ENCODE peak calls at places on chromosomes 1 and 21, in seven cellular contexts. O is transverse colon, E is cardiac fibroblast, G is uterus, P is adipocyte, K is GM12864, X is AG10803. L is an unnamed sample.

GRCh38 chr1:114154146-114154962 is 685 bp upstream of the SYT6 start:
- DNase-seq in O (no peak), E (peak), G (no peak), P (peak), K (no peak), X (peak), L (no peak)

GRCh38 chr1:240965581-240966091 is 353.7 kb upstream of the GREM2 start:
- DNase-seq in O (no peak), E (no peak), G (no peak), P (no peak), K (no peak), X (no peak), L (no peak)

GRCh38 chr1:37765937-37766664 is 1.2 kb upstream of the EPHA10 start:
- DNase-seq in O (no peak), E (no peak), G (no peak), P (no peak), K (no peak), X (no peak), L (no peak)

GRCh38 chr1:165525708-165526107 is 18.1 kb upstream of the LRRC52 start:
- DNase-seq in O (no peak), E (no peak), G (no peak), P (no peak), K (no peak), X (no peak), L (no peak)

GRCh38 chr1:7646981-7647901 is 123.9 kb upstream of the VAMP3 start:
- DNase-seq in O (peak), E (peak), G (peak), P (peak), K (no peak), X (peak), L (no peak)

GRCh38 chr1:71210746-71211145 is 129.9 kb upstream of the ZRANB2 start:
- DNase-seq in O (no peak), E (no peak), G (no peak), P (no peak), K (no peak), X (peak), L (no peak)

GRCh38 chr1:63893976-63894375 is 120.2 kb downstream of the ROR1 start:
- DNase-seq in O (no peak), E (no peak), G (no peak), P (no peak), K (no peak), X (no peak), L (no peak)

GRCh38 chr1:115543247-115543646 is 98.5 kb upstream of the VANGL1 start:
- DNase-seq in O (no peak), E (no peak), G (no peak), P (no peak), K (no peak), X (no peak), L (no peak)

GRCh38 chr1:103084176-103084575 is 24.1 kb downstream of the COL11A1 start:
- DNase-seq in O (no peak), E (no peak), G (no peak), P (no peak), K (no peak), X (no peak), L (peak)

GRCh38 chr1:31368611-31369107 is 4.2 kb downstream of the FABP3 start:
- DNase-seq in O (no peak), E (no peak), G (peak), P (no peak), K (no peak), X (no peak), L (no peak)

GRCh38 chr1:209884249-209884648 is 53.8 kb upstream of the SYT14 start:
- DNase-seq in O (no peak), E (no peak), G (no peak), P (peak), K (no peak), X (peak), L (no peak)

GRCh38 chr1:99648107-99648506 is 2.2 kb downstream of the PALMD start:
- DNase-seq in O (no peak), E (peak), G (no peak), P (no peak), K (no peak), X (no peak), L (no peak)

GRCh38 chr1:243946946-243947345 is 96.9 kb upstream of the AKT3 start:
- DNase-seq in O (no peak), E (peak), G (no peak), P (no peak), K (no peak), X (no peak), L (no peak)

GRCh38 chr21:45592208-45592619 is 50.0 kb upstream of the SLC19A1 start:
- DNase-seq in O (peak), E (no peak), G (no peak), P (peak), K (peak), X (no peak), L (no peak)

GRCh38 chr21:46661627-46662366 is 26.3 kb downstream of the PRMT2 start:
- DNase-seq in O (no peak), E (no peak), G (no peak), P (no peak), K (no peak), X (no peak), L (no peak)

GRCh38 chr1:46478721-46479485 is 10.7 kb upstream of the DMBX1 start:
- DNase-seq in O (no peak), E (no peak), G (no peak), P (no peak), K (no peak), X (no peak), L (no peak)

GRCh38 chr1:53051676-53052075 is 10.3 kb upstream of the PODN start:
- DNase-seq in O (no peak), E (no peak), G (no peak), P (no peak), K (no peak), X (no peak), L (no peak)

GRCh38 chr1:203462878-203463277 is 12.7 kb upstream of the PRELP start:
- DNase-seq in O (no peak), E (peak), G (peak), P (peak), K (no peak), X (peak), L (peak)

GRCh38 chr1:92043621-92044020 is 13.8 kb downstream of the EPHX4 start:
- DNase-seq in O (no peak), E (no peak), G (no peak), P (no peak), K (no peak), X (no peak), L (no peak)

GRCh38 chr1:176961678-176962077 is 202.8 kb downstream of the ASTN1 start:
- DNase-seq in O (no peak), E (no peak), G (no peak), P (no peak), K (no peak), X (no peak), L (no peak)

GRCh38 chr1:245173446-245174178 is 18.8 kb downstream of the KIF26B start:
- DNase-seq in O (peak), E (no peak), G (no peak), P (no peak), K (no peak), X (no peak), L (no peak)

GRCh38 chr1:219990782-219991510 is 55.4 kb downstream of the EPRS1 start:
- DNase-seq in O (no peak), E (peak), G (no peak), P (peak), K (no peak), X (peak), L (no peak)

GRCh38 chr1:240906477-240906876 is 294.5 kb upstream of the GREM2 start:
- DNase-seq in O (peak), E (no peak), G (no peak), P (peak), K (no peak), X (no peak), L (no peak)

GRCh38 chr1:94736073-94736472 is 84.1 kb upstream of the SLC44A3 start:
- DNase-seq in O (no peak), E (no peak), G (no peak), P (no peak), K (no peak), X (no peak), L (no peak)

GRCh38 chr21:42495765-42496119 is 282 bp downstream of the RSPH1 start:
- DNase-seq in O (peak), E (peak), G (no peak), P (peak), K (no peak), X (no peak), L (no peak)

GRCh38 chr1:41890841-41891311 is 27.8 kb downstream of the HIVEP3 start:
- DNase-seq in O (no peak), E (peak), G (no peak), P (no peak), K (no peak), X (peak), L (no peak)

GRCh38 chr1:211775208-211775607 is 55.4 kb downstream of the LPGAT1 start:
- DNase-seq in O (no peak), E (no peak), G (no peak), P (peak), K (no peak), X (peak), L (no peak)

GRCh38 chr1:31064685-31065309 is 720 bp downstream of the PUM1 start:
- DNase-seq in O (peak), E (peak), G (no peak), P (peak), K (no peak), X (no peak), L (no peak)

GRCh38 chr1:167057297-167057688 is 32.9 kb downstream of the GPA33 start:
- DNase-seq in O (no peak), E (peak), G (no peak), P (peak), K (peak), X (peak), L (no peak)

GRCh38 chr1:54027848-54028247 is 9.9 kb upstream of the LDLRAD1 start:
- DNase-seq in O (no peak), E (no peak), G (no peak), P (no peak), K (no peak), X (no peak), L (no peak)

GRCh38 chr1:3744646-3745045 is 7.6 kb upstream of the CCDC27 start:
- DNase-seq in O (no peak), E (no peak), G (no peak), P (no peak), K (no peak), X (no peak), L (no peak)

GRCh38 chr1:3746784-3747521 is 5.3 kb upstream of the CCDC27 start:
- DNase-seq in O (peak), E (peak), G (peak), P (peak), K (peak), X (peak), L (peak)

GRCh38 chr1:3745071-3745470 is 7.2 kb upstream of the CCDC27 start:
- DNase-seq in O (no peak), E (no peak), G (no peak), P (no peak), K (no peak), X (no peak), L (no peak)

GRCh38 chr1:3746389-3746783 is 5.9 kb upstream of the CCDC27 start:
- DNase-seq in O (no peak), E (no peak), G (no peak), P (no peak), K (no peak), X (no peak), L (no peak)

GRCh38 chr1:3745590-3746381 is 6.5 kb upstream of the CCDC27 start:
- DNase-seq in O (no peak), E (no peak), G (no peak), P (no peak), K (no peak), X (no peak), L (no peak)
- H3K4me3 ChIP-seq in O (no peak), E (no peak), G (peak), P (no peak), K (no peak), X (no peak), L (no peak)

GRCh38 chr1:207965602-207966387 is 54.9 kb upstream of the CD34 start:
- DNase-seq in O (no peak), E (no peak), G (no peak), P (peak), K (no peak), X (peak), L (no peak)

GRCh38 chr1:207966521-207966920 is 55.6 kb upstream of the CD34 start:
- DNase-seq in O (no peak), E (no peak), G (no peak), P (no peak), K (no peak), X (no peak), L (no peak)

GRCh38 chr1:207963429-207964194 is 52.7 kb upstream of the CD34 start:
- DNase-seq in O (peak), E (peak), G (peak), P (peak), K (no peak), X (peak), L (no peak)

GRCh38 chr1:207962716-207963428 is 51.9 kb upstream of the CD34 start:
- DNase-seq in O (peak), E (peak), G (peak), P (no peak), K (no peak), X (peak), L (no peak)

GRCh38 chr1:207964195-207964966 is 53.5 kb upstream of the CD34 start:
- DNase-seq in O (no peak), E (peak), G (no peak), P (peak), K (no peak), X (peak), L (no peak)
- H3K4me3 ChIP-seq in O (peak), E (peak), G (peak), P (peak), K (no peak), X (peak), L (no peak)

DNA sequence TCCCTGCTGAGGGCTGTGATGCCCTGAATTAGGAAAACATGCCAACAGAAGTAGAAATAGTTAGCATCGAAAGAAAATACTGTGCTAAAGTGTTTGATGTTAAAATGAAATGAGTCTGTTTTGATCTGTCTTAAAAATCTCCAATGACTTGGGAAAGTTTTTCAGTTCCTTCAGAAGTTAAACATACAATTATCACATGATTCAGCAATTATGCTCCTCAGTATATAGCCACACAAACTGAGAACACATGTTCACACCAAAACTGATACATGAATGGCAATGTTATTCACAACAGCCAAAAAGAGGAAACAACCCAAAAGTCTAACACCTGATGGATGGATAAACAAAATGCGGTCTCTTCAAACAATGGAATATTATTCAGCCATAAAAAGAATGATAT is 130.6 kb downstream of the PTPN14 start:
- DNase-seq in O (no peak), E (no peak), G (no peak), P (no peak), K (no peak), X (no peak), L (no peak)
- H3K4me3 ChIP-seq in O (no peak), E (no peak), G (no peak), P (no peak), K (no peak), X (no peak), L (no peak)

DNA sequence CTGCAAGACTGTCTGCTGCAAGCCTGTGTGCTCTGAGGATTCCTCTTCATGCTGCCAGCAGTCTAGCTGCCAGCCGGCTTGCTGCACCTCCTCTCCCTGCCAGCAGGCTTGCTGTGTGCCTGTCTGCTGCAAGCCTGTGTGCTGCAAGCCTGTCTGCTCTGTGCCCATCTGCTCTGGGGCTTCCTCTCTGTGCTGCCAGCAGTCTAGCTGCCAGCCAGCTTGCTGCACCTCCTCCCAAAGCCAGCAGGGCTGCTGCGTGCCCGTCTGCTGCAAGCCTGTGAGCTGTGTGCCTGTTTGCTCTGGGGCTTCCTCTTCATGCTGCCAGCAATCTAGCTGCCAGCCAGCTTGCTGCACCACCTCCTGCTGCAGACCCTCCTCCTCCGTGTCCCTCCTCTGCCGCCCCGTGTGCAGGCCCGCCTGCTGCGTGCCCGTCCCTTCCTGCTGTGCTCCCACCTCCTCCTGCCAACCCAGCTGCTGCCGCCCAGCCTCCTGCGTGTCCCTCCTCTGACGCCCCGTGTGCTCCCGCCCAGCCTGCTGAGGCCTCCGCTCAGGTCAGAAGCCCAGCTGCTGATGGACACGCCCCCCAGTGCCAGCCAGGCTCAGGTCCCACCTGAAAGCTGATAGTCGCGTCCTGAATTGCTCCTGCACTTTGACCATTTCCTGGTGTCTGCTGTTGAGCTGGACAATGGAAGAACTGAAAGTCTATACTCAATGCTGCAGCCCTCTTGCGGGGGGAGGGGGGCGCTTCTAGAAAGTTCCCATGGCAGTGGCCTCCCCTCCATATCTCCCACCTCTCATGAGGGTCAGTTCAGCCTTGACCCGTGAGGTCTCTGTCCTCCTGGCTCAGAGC is 1.2 kb downstream of the KRTAP10-4 start:
- DNase-seq in O (peak), E (no peak), G (no peak), P (no peak), K (no peak), X (no peak), L (no peak)
- H3K4me3 ChIP-seq in O (peak), E (no peak), G (no peak), P (no peak), K (no peak), X (no peak), L (no peak)

DNA sequence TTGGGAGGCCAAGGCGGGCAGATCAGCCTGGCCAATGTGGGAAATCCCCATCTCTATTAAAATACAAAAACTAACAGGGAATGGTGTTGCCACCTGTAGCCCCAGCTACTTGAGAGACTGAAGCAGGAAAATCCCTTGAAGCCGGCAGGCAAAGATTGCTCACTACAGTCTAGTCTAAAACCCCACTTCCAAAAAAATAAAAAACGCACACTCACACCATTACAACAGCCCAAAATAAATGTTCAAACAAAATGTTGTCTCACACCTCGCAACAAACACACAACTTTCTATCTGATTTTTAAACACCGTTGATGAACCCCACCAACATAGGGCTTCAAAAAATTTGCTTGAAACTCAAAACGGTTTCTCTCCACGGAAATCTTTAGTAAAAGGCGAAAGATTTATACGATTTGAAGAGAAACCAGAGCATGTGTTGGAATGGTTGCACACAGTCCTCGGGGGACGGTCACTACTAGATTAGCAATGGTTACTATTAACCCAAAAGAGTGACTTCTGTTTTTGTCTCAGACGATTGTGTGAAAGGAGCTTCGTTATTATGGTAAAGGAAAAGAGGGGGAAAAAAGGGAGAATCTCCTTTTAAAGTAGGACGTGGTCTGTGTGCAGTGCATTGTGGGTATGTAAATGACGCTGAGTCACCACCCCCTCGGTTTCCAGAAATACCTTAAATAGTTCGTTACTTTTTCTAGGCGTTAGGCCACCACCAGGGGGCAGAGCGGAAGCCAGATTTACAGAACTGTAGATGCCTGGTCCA is at the start of gene RNU5D-1:
- DNase-seq in O (peak), E (peak), G (peak), P (peak), K (peak), X (peak), L (peak)
- H3K4me3 ChIP-seq in O (peak), E (no peak), G (no peak), P (peak), K (no peak), X (peak), L (peak)

GRCh38 chr1:23864801-23865542 is 3.1 kb downstream of the FUCA1 start:
- DNase-seq in O (no peak), E (no peak), G (no peak), P (no peak), K (no peak), X (no peak), L (no peak)
- H3K4me3 ChIP-seq in O (no peak), E (no peak), G (no peak), P (no peak), K (no peak), X (no peak), L (no peak)

GRCh38 chr1:111474521-111474920 is 737 bp downstream of the C1orf162 start:
- DNase-seq in O (no peak), E (no peak), G (no peak), P (no peak), K (no peak), X (no peak), L (no peak)

GRCh38 chr1:111471538-111471937 is 2.2 kb upstream of the C1orf162 start:
- DNase-seq in O (no peak), E (no peak), G (no peak), P (no peak), K (no peak), X (no peak), L (no peak)

GRCh38 chr1:111476214-111476613 is 2.4 kb downstream of the C1orf162 start:
- DNase-seq in O (no peak), E (no peak), G (no peak), P (no peak), K (no peak), X (no peak), L (no peak)

GRCh38 chr1:111475706-111476105 is 1.9 kb downstream of the C1orf162 start:
- DNase-seq in O (no peak), E (no peak), G (no peak), P (no peak), K (no peak), X (no peak), L (no peak)

GRCh38 chr1:111474106-111474505 is 322 bp downstream of the C1orf162 start:
- DNase-seq in O (no peak), E (peak), G (no peak), P (no peak), K (no peak), X (no peak), L (no peak)
- H3K4me3 ChIP-seq in O (no peak), E (no peak), G (no peak), P (no peak), K (no peak), X (no peak), L (no peak)